ENCODE peak calls at places on chromosomes 12 and 14, in four cellular contexts. Y is cardiac muscle cell, F is stomach, J is A549. V is an unnamed sample.
A peak's percentile ranks its signal among the peaks of the same experiment; 100 is the strongest.

GRCh38 chr14:102899516-102899900 is 23.0 kb upstream of the AMN start:
- DNase-seq in Y (no peak), F (no peak), J (no peak), V (no peak)

GRCh38 chr14:97978336-97978735 is 1181.2 kb downstream of the VRK1 start:
- DNase-seq in Y (peak; percentile 68), F (peak; percentile 69), J (peak; percentile 39), V (no peak)

GRCh38 chr12:104049278-104050257 is at the start of gene GLT8D2:
- DNase-seq in Y (peak; percentile 85), F (peak; percentile 40), J (no peak), V (peak; percentile 64)

GRCh38 chr14:65434216-65434850 is 21.8 kb downstream of the FUT8 start:
- DNase-seq in Y (no peak), F (no peak), J (no peak), V (no peak)

GRCh38 chr14:100288382-100289185 is 17.7 kb downstream of the SLC25A29 start:
- DNase-seq in Y (no peak), F (no peak), J (no peak), V (no peak)

GRCh38 chr12:121038861-121039654 is at the start of gene OASL:
- DNase-seq in Y (no peak), F (peak; percentile 77), J (peak; percentile 55), V (no peak)

GRCh38 chr12:11765817-11766794 is 116.6 kb downstream of the ETV6 start:
- DNase-seq in Y (no peak), F (no peak), J (no peak), V (peak; percentile 46)

GRCh38 chr14:54486685-54487084 is 2.1 kb downstream of the GMFB start:
- DNase-seq in Y (peak; percentile 47), F (no peak), J (no peak), V (no peak)

GRCh38 chr14:69226736-69227135 is 33.2 kb upstream of the GALNT16 start:
- DNase-seq in Y (no peak), F (no peak), J (no peak), V (no peak)

GRCh38 chr14:85247071-85247470 is 282.9 kb upstream of the FLRT2 start:
- DNase-seq in Y (no peak), F (no peak), J (no peak), V (no peak)

GRCh38 chr14:59566725-59567124 is 9.9 kb downstream of the CCDC175 start:
- DNase-seq in Y (no peak), F (no peak), J (no peak), V (no peak)

GRCh38 chr12:100675432-100675831 is 101.9 kb downstream of the GAS2L3 start:
- DNase-seq in Y (no peak), F (no peak), J (no peak), V (peak; percentile 47)

GRCh38 chr14:32212833-32213232 is 9.8 kb upstream of the RNU6-8 start:
- DNase-seq in Y (no peak), F (no peak), J (no peak), V (no peak)

GRCh38 chr12:105106621-105107020 is 910 bp upstream of the WASHC4 start:
- DNase-seq in Y (no peak), F (no peak), J (no peak), V (no peak)

GRCh38 chr12:58314610-58315009 is 373.2 kb downstream of the ATP23 start:
- DNase-seq in Y (no peak), F (no peak), J (no peak), V (no peak)

GRCh38 chr14:28542040-28542439 is 224.5 kb upstream of the FOXG1 start:
- DNase-seq in Y (no peak), F (no peak), J (no peak), V (no peak)

GRCh38 chr12:112617191-112617505 is 174.4 kb upstream of the RPH3A start:
- DNase-seq in Y (no peak), F (no peak), J (no peak), V (no peak)

GRCh38 chr14:36477266-36477665 is 42.8 kb downstream of the NKX2-1 start:
- DNase-seq in Y (no peak), F (no peak), J (no peak), V (no peak)

GRCh38 chr14:86646125-86646524 is 1116.2 kb downstream of the FLRT2 start:
- DNase-seq in Y (no peak), F (no peak), J (no peak), V (no peak)

GRCh38 chr12:98332626-98333025 is 182.8 kb upstream of the TMPO start:
- DNase-seq in Y (no peak), F (no peak), J (no peak), V (no peak)

GRCh38 chr12:29270001-29270400 is 111.0 kb downstream of the ERGIC2 start:
- DNase-seq in Y (no peak), F (no peak), J (no peak), V (no peak)

GRCh38 chr14:100558966-100559365 is 28.3 kb downstream of the BEGAIN start:
- DNase-seq in Y (no peak), F (no peak), J (no peak), V (no peak)

GRCh38 chr12:128606970-128607369 is 216.8 kb downstream of the SLC15A4 start:
- DNase-seq in Y (no peak), F (no peak), J (no peak), V (no peak)

GRCh38 chr14:51849095-51849494 is 11.3 kb upstream of the GNG2 start:
- DNase-seq in Y (no peak), F (no peak), J (no peak), V (no peak)

GRCh38 chr12:2396448-2396871 is 343.7 kb downstream of the CACNA1C start:
- DNase-seq in Y (no peak), F (no peak), J (no peak), V (no peak)

GRCh38 chr14:63843796-63844195 is 9.0 kb upstream of the SYNE2 start:
- DNase-seq in Y (no peak), F (no peak), J (no peak), V (no peak)

DNA sequence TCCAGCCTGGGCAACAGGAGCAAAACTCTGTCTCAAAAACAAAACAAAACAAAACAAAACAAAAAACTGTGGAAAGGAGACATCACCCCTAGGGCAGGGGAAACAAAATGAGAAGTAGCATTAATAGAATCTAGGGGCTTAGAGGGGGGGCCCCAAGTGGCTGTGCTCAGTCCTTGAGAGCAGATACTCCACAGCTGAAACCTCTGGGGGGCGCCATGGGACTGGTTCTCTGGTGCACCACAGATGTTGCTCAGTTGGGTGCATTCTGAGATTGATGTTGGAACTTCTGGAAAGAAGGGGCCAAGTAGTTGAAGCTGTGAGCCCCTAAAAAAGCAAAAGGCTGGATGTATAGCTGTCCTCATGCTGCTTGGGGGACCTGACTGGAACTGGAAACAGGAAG is 11.8 kb upstream of the SYNE2 start:
- DNase-seq in Y (no peak), F (peak; percentile 36), J (no peak), V (no peak)
- TF ChIP-seq CTCF in Y (peak; percentile 10), F (no peak), J (no peak), V (no peak)

DNA sequence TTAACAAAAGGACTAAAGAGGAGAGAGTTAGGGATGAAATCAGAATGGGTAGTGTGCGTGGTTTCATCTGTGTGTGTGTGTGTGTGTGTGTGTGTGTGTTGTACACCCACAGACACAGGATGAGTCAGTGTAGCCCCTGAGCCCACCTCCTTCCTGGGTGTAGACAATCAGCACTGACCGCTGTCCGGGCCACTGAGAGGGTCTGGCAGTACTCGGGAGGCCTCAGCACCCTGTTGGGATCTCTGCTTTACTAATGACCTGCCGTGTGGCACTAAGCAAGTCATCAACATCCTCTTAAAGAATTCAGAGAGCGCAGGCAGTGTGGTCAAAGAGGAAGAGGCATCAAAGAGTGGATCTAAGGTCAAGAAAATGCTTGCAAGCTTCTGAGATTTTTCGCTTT is 112.6 kb downstream of the PRMT8 start:
- DNase-seq in Y (peak; percentile 46), F (no peak), J (no peak), V (no peak)
- H3K4me3 ChIP-seq in Y (no peak overlapping the region), F (no peak overlapping the region), J (no peak overlapping the region), V (no peak overlapping the region)

GRCh38 chr14:83255727-83256090 is 1722.1 kb upstream of the SEL1L start:
- DNase-seq in Y (no peak), F (no peak), J (no peak), V (no peak)

GRCh38 chr14:83257466-83258439 is 1724.1 kb upstream of the SEL1L start:
- DNase-seq in Y (no peak), F (no peak), J (no peak), V (no peak)

GRCh38 chr14:83251402-83251801 is 1717.7 kb upstream of the SEL1L start:
- DNase-seq in Y (no peak), F (no peak), J (no peak), V (no peak)

GRCh38 chr14:83253870-83254269 is 1720.2 kb upstream of the SEL1L start:
- DNase-seq in Y (no peak), F (no peak), J (no peak), V (no peak)

DNA sequence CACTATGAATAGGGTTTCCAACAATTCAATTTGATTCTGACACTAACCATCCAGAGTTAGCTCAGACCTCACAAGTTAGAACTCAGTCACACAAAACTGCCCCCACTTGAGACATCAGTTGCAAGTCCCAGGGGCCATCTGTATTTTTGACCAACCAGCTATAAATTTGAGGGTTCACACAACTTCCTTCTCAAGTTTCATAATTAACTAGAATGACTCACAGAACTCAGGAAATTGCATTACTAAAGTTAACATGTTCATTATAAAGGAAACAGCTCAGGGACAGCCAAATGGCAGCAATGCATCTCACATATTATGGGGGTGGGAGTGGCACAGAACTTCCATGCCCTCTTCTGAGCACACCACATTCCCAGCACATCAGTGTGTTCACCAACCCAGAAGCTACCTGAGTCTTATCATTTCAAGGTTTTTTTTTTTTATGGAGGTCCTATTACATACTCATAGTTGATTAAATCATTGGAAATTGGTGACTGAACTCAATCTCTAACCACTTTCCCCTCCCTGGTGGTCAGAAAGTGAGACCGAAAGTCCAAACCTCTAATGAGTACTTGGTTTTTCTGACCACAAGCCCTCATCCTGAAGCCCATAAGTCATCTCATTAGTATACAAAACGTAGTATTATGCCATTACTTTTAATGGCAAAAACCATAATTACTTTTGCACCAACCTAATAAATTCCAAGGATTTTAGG is 1721.5 kb upstream of the SEL1L start:
- DNase-seq in Y (no peak), F (no peak), J (no peak), V (no peak)
- H3K27ac ChIP-seq in Y (no peak overlapping the region), F (no peak overlapping the region), J (no peak overlapping the region), V (no peak overlapping the region)

GRCh38 chr14:80403036-80403435 is 191.7 kb upstream of the DIO2 start:
- DNase-seq in Y (no peak), F (no peak), J (no peak), V (no peak)
- TF ChIP-seq CTCF in Y (no peak), F (no peak), J (no peak), V (no peak)

GRCh38 chr12:6340745-6341438 is 984 bp downstream of the TNFRSF1A start:
- DNase-seq in Y (no peak), F (no peak), J (no peak), V (no peak)
- H3K4me3 ChIP-seq in Y (peak overlapping the region; percentile 46), F (peak overlapping the region; percentile 92), J (peak overlapping the region; percentile 91), V (peak overlapping the region; percentile 100)

DNA sequence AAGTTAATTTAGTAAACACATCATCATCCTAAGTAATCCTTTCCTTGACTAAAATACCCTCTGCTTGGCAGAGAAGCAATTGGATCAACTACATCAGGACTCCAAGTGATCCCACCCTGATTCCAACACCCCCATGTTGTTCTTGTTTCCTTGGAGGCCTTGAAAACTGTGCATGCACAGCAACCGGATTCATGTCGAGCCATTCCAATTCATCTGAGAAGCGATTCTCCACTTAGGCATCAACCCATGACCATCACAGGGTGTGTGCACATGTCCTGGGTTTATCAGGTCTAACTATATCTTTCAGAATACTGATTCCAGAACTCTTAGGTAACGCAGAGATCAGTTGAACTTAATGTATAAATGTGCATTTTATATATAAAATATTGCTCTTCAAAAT is 163.0 kb downstream of the NAV3 start:
- DNase-seq in Y (no peak), F (no peak), J (no peak), V (no peak)
- H3K27ac ChIP-seq in Y (no peak overlapping the region), F (no peak overlapping the region), J (no peak overlapping the region), V (no peak overlapping the region)

V was measured in AG04450.